ENCODE peak calls at places on chromosomes 16 and 17, in five cellular contexts. E is Right ventricle myocardium superior, T is AG09319, M is NT2/D1, U is astrocyte of the spinal cord. G is an unnamed sample.

GRCh38 chr16:65034915-65035314 is 86.9 kb downstream of the CDH11 start:
- DNase-seq in E (no peak), T (no peak), M (no peak), U (no peak), G (no peak)

GRCh38 chr16:10252155-10252554 is 69.9 kb upstream of the GRIN2A start:
- DNase-seq in E (no peak), T (no peak), M (no peak), U (no peak), G (no peak)

GRCh38 chr17:8225813-8226535 is 15.6 kb upstream of the AURKB start:
- DNase-seq in E (no peak), T (peak), M (no peak), U (peak), G (peak)

GRCh38 chr16:53519417-53520091 is 16.5 kb upstream of the AKTIP start:
- DNase-seq in E (no peak), T (no peak), M (no peak), U (no peak), G (no peak)

GRCh38 chr17:78737332-78737731 is 44.7 kb downstream of the CYTH1 start:
- DNase-seq in E (no peak), T (no peak), M (no peak), U (peak), G (peak)

GRCh38 chr17:28133562-28133970 is 91.1 kb downstream of the NLK start:
- DNase-seq in E (no peak), T (peak), M (no peak), U (peak), G (no peak)

GRCh38 chr17:55717898-55718735 is 4.5 kb downstream of the TMEM100 start:
- DNase-seq in E (peak), T (no peak), M (peak), U (peak), G (peak)

GRCh38 chr17:12744298-12744697 is 45.0 kb upstream of the ARHGAP44 start:
- DNase-seq in E (peak), T (no peak), M (no peak), U (no peak), G (no peak)

GRCh38 chr16:1941924-1942809 is 832 bp downstream of the MSRB1 start:
- DNase-seq in E (peak), T (no peak), M (no peak), U (no peak), G (no peak)

GRCh38 chr17:80942360-80943345 is 49.0 kb upstream of the CHMP6 start:
- DNase-seq in E (peak), T (peak), M (no peak), U (peak), G (peak)

GRCh38 chr17:28494445-28495188 is 11.5 kb upstream of the FOXN1 start:
- DNase-seq in E (peak), T (peak), M (peak), U (peak), G (peak)

GRCh38 chr16:16096161-16096857 is 127.0 kb downstream of the ABCC6 start:
- DNase-seq in E (peak), T (no peak), M (no peak), U (peak), G (peak)

GRCh38 chr17:78001182-78001581 is 42.7 kb downstream of the TNRC6C start:
- DNase-seq in E (no peak), T (no peak), M (no peak), U (no peak), G (no peak)

GRCh38 chr17:30236807-30237206 is 1.3 kb upstream of the SLC6A4 start:
- DNase-seq in E (peak), T (no peak), M (no peak), U (peak), G (no peak)

GRCh38 chr17:77353684-77354419 is 213.1 kb downstream of the SEC14L1 start:
- DNase-seq in E (no peak), T (no peak), M (no peak), U (no peak), G (no peak)